ENCODE peak calls at places on chromosomes 6 and 20, in five cellular contexts. U is hepatic stellate cell; P is stimulated activated CD8-positive, alpha-beta memory T cell treated with anti-CD3 and anti-CD28 coated beads, Interleukin-7, amount 100 ng/mL, for 1 hour; K is WTC11; Z is NCI-H1048. O is an unnamed sample.

GRCh38 chr6:63487123-63487813 is 85.0 kb upstream of the LOC128125822 start:
- DNase-seq in Z (no peak), K (no peak), U (no peak), P (no peak), O (no peak)

GRCh38 chr6:112252571-112253504 is 1.5 kb downstream of the LAMA4 start:
- DNase-seq in Z (no peak), P (no peak), K (no peak), U (no peak), O (no peak)

GRCh38 chr6:132161283-132161682 is 210.1 kb upstream of the CCN2 start:
- DNase-seq in U (peak), K (no peak), Z (no peak), P (no peak), O (no peak)

GRCh38 chr6:152089992-152090391 is 282.5 kb downstream of the ESR1 start:
- DNase-seq in P (no peak), K (no peak), Z (no peak), U (peak), O (no peak)

GRCh38 chr20:31687777-31688176 is 34.9 kb downstream of the BCL2L1 start:
- DNase-seq in P (no peak), K (no peak), Z (no peak), U (no peak), O (no peak)

GRCh38 chr6:106563614-106564013 is 65.7 kb downstream of the RTN4IP1 start:
- DNase-seq in U (no peak), Z (no peak), K (no peak), P (no peak), O (no peak)

GRCh38 chr6:34671801-34672656 is 24.5 kb downstream of the ILRUN start:
- DNase-seq in P (peak), Z (no peak), K (no peak), U (peak), O (no peak)

GRCh38 chr6:16759646-16760535 is 1.4 kb downstream of the ATXN1 start:
- DNase-seq in K (peak), Z (no peak), P (peak), U (peak), O (peak)

GRCh38 chr6:138038148-138038870 is 68.9 kb downstream of the PERP start:
- DNase-seq in U (no peak), Z (no peak), K (no peak), P (no peak), O (no peak)

GRCh38 chr20:38224534-38224933 is 36.0 kb downstream of the KIAA1755 start:
- DNase-seq in Z (no peak), P (no peak), K (no peak), U (no peak), O (no peak)

GRCh38 chr20:3221398-3222226 is 12.3 kb downstream of the ITPA start:
- DNase-seq in Z (no peak), P (no peak), K (no peak), U (no peak), O (no peak)

GRCh38 chr6:13368716-13369115 is 40.4 kb upstream of the TBC1D7 start:
- DNase-seq in Z (no peak), P (no peak), U (peak), K (no peak), O (no peak)

GRCh38 chr6:153302133-153302532 is 171.1 kb upstream of the RGS17 start:
- DNase-seq in P (no peak), U (no peak), K (no peak), Z (no peak), O (no peak)

GRCh38 chr6:39330057-39330456 is 7.6 kb upstream of the KCNK16 start:
- DNase-seq in U (no peak), K (no peak), Z (no peak), P (no peak), O (no peak)

GRCh38 chr20:20430066-20430465 is 62.2 kb downstream of the INSM1 start:
- DNase-seq in U (no peak), K (no peak), Z (no peak), P (no peak), O (no peak)

GRCh38 chr20:36407196-36407733 is 101.1 kb downstream of the DLGAP4 start:
- DNase-seq in Z (no peak), U (peak), P (no peak), K (no peak), O (no peak)

GRCh38 chr6:158344534-158344933 is 32.3 kb downstream of the TULP4 start:
- DNase-seq in P (no peak), U (no peak), K (no peak), Z (no peak), O (no peak)

GRCh38 chr6:81897793-81898192 is 145.3 kb upstream of the TENT5A start:
- DNase-seq in P (no peak), Z (no peak), U (no peak), K (no peak), O (no peak)

GRCh38 chr6:52109073-52109635 is 21.7 kb upstream of the PKHD1 start:
- DNase-seq in Z (no peak), K (no peak), U (no peak), P (no peak), O (no peak)

GRCh38 chr20:4563534-4563933 is 158.2 kb upstream of the PRND start:
- DNase-seq in U (no peak), K (peak), P (no peak), Z (no peak), O (no peak)

GRCh38 chr6:46893648-46894047 is 28.1 kb downstream of the ADGRF5 start:
- DNase-seq in Z (no peak), P (no peak), U (no peak), K (no peak), O (no peak)

GRCh38 chr6:43183441-43183840 is 1.4 kb downstream of the CUL9 start:
- DNase-seq in K (no peak), P (no peak), U (no peak), Z (no peak), O (peak)

GRCh38 chr6:16333580-16333979 is 95.2 kb downstream of the GMPR start:
- DNase-seq in U (no peak), Z (no peak), P (no peak), K (no peak), O (no peak)